ENCODE peak calls at places on chromosomes 12 and 14, in nine cellular contexts. E, Q, M, G, B, I, A, X and H are unnamed samples.

GRCh38 chr12:96677363-96677762 is 188.0 kb downstream of the CFAP54 start:
- DNase-seq in E (no peak), Q (no peak), M (no peak), G (no peak), B (no peak), I (no peak), A (no peak), X (no peak), H (no peak)

GRCh38 chr14:50600849-50601248 is 40.9 kb downstream of the ATL1 start:
- DNase-seq in E (no peak), Q (peak), M (no peak), G (no peak), B (no peak), I (no peak), A (no peak), X (no peak), H (no peak)

GRCh38 chr14:103113774-103114173 is 9.5 kb upstream of the TNFAIP2 start:
- DNase-seq in E (no peak), Q (no peak), M (no peak), G (no peak), B (no peak), I (no peak), A (no peak), X (no peak), H (no peak)

GRCh38 chr12:7667025-7667575 is 1.4 kb upstream of the APOBEC1 start:
- DNase-seq in E (no peak), Q (peak), M (no peak), G (no peak), B (no peak), I (no peak), A (no peak), X (no peak), H (peak)

GRCh38 chr14:77260631-77261030 is 10.4 kb downstream of the NGB start:
- DNase-seq in E (no peak), Q (no peak), M (no peak), G (no peak), B (no peak), I (no peak), A (no peak), X (no peak), H (no peak)

GRCh38 chr12:2640709-2641108 is 154.1 kb upstream of the FKBP4 start:
- DNase-seq in E (no peak), Q (peak), M (no peak), G (no peak), B (peak), I (peak), A (peak), X (no peak), H (peak)

GRCh38 chr14:93984070-93984469 is 7.7 kb upstream of the ASB2 start:
- DNase-seq in E (no peak), Q (no peak), M (no peak), G (no peak), B (no peak), I (no peak), A (no peak), X (no peak), H (no peak)

GRCh38 chr14:63295231-63295685 is 23.5 kb downstream of the GPHB5 start:
- DNase-seq in E (no peak), Q (no peak), M (no peak), G (no peak), B (no peak), I (no peak), A (no peak), X (no peak), H (no peak)